ENCODE peak calls at places on chromosomes 3 and 15, in nine cellular contexts. V, Q, D, S, G, W, I, M and J are unnamed samples.
A peak's percentile ranks its signal among the peaks of the same experiment; 100 is the strongest.

GRCh38 chr3:151276038-151277027 is 2.0 kb downstream of the P2RY14 start:
- DNase-seq in V (no peak), Q (no peak), D (no peak), S (no peak), G (no peak), W (no peak), I (peak; percentile 52), M (no peak), J (no peak)

GRCh38 chr15:31280037-31280830 is 46.4 kb upstream of the KLF13 start:
- DNase-seq in V (peak; percentile 68), Q (no peak), D (no peak), S (no peak), G (no peak), W (peak; percentile 33), I (no peak), M (no peak), J (peak; percentile 65)

GRCh38 chr3:12265558-12265957 is 23.3 kb upstream of the PPARG start:
- DNase-seq in V (no peak), Q (no peak), D (peak; percentile 15), S (no peak), G (no peak), W (no peak), I (no peak), M (no peak), J (no peak)

GRCh38 chr15:37056168-37056893 is 44.0 kb downstream of the MEIS2 start:
- DNase-seq in V (no peak), Q (peak; percentile 62), D (peak; percentile 69), S (peak; percentile 60), G (no peak), W (peak; percentile 85), I (no peak), M (no peak), J (no peak)

GRCh38 chr15:28191832-28192231 is 92.7 kb upstream of the OCA2 start:
- DNase-seq in V (no peak), Q (peak; percentile 73), D (peak; percentile 85), S (peak; percentile 82), G (no peak), W (peak; percentile 17), I (no peak), M (no peak), J (peak; percentile 89)

GRCh38 chr15:62502451-62502850 is 337.4 kb upstream of the C2CD4B start:
- DNase-seq in V (no peak), Q (no peak), D (no peak), S (no peak), G (no peak), W (no peak), I (no peak), M (no peak), J (no peak)

GRCh38 chr15:82081904-82082810 is 36.3 kb upstream of the MEX3B start:
- DNase-seq in V (no peak), Q (peak; percentile 71), D (peak; percentile 86), S (peak; percentile 97), G (no peak), W (peak; percentile 81), I (peak; percentile 38), M (no peak), J (peak; percentile 26)

GRCh38 chr15:32729700-32730099 is 11.9 kb downstream of the GREM1 start:
- DNase-seq in V (no peak), Q (no peak), D (no peak), S (no peak), G (no peak), W (no peak), I (no peak), M (no peak), J (no peak)

GRCh38 chr3:158103131-158103955 is 2.9 kb downstream of the SHOX2 start:
- DNase-seq in V (peak; percentile 13), Q (no peak), D (no peak), S (no peak), G (no peak), W (no peak), I (no peak), M (no peak), J (peak; percentile 6)

GRCh38 chr15:89514596-89515406 is 18.4 kb upstream of the RHCG start:
- DNase-seq in V (no peak), Q (no peak), D (no peak), S (no peak), G (peak; percentile 92), W (no peak), I (no peak), M (peak; percentile 93), J (no peak)

GRCh38 chr3:111585214-111585613 is 9.9 kb downstream of the ZBED2 start:
- DNase-seq in V (peak; percentile 21), Q (peak; percentile 25), D (no peak), S (peak; percentile 71), G (peak; percentile 87), W (peak; percentile 76), I (no peak), M (peak; percentile 73), J (no peak)

GRCh38 chr3:21643752-21644151 is 107.3 kb downstream of the ZNF385D start:
- DNase-seq in V (no peak), Q (no peak), D (no peak), S (no peak), G (no peak), W (no peak), I (no peak), M (no peak), J (no peak)

GRCh38 chr15:84883433-84883832 is 1.0 kb upstream of the SLC28A1 start:
- DNase-seq in V (peak; percentile 64), Q (peak; percentile 38), D (peak; percentile 25), S (peak; percentile 43), G (no peak), W (peak; percentile 13), I (no peak), M (no peak), J (no peak)

GRCh38 chr15:73941871-73942635 is 15.8 kb downstream of the LOXL1 start:
- DNase-seq in V (no peak), Q (no peak), D (peak; percentile 23), S (no peak), G (no peak), W (no peak), I (no peak), M (no peak), J (peak; percentile 2)

GRCh38 chr15:62758126-62758951 is 284.2 kb upstream of the TPM1 start:
- DNase-seq in V (peak; percentile 56), Q (peak; percentile 90), D (peak; percentile 93), S (peak; percentile 97), G (peak; percentile 82), W (peak; percentile 86), I (no peak), M (peak; percentile 94), J (no peak)

GRCh38 chr3:46695177-46695961 is 1.9 kb upstream of the ALS2CL start:
- DNase-seq in V (no peak), Q (peak; percentile 82), D (peak; percentile 65), S (no peak), G (no peak), W (no peak), I (peak; percentile 38), M (no peak), J (no peak)

GRCh38 chr3:193023218-193023617 is 105.6 kb upstream of the MB21D2 start:
- DNase-seq in V (no peak), Q (no peak), D (no peak), S (no peak), G (no peak), W (no peak), I (no peak), M (no peak), J (no peak)

GRCh38 chr3:192130534-192131132 is 596.7 kb downstream of the FGF12 start:
- DNase-seq in V (peak; percentile 42), Q (peak; percentile 36), D (peak; percentile 54), S (peak; percentile 33), G (peak; percentile 36), W (peak; percentile 24), I (peak; percentile 73), M (peak; percentile 12), J (peak; percentile 25)

GRCh38 chr3:35663471-35663870 is 24.1 kb downstream of the ARPP21 start:
- DNase-seq in V (no peak), Q (no peak), D (no peak), S (no peak), G (no peak), W (no peak), I (no peak), M (no peak), J (no peak)

GRCh38 chr3:35664460-35664919 is 25.2 kb downstream of the ARPP21 start:
- DNase-seq in V (no peak), Q (peak; percentile 87), D (peak; percentile 81), S (peak; percentile 79), G (no peak), W (peak; percentile 92), I (peak; percentile 32), M (no peak), J (peak; percentile 78)

GRCh38 chr3:35654471-35654870 is 15.1 kb downstream of the ARPP21 start:
- DNase-seq in V (no peak), Q (no peak), D (no peak), S (no peak), G (no peak), W (no peak), I (no peak), M (no peak), J (no peak)

GRCh38 chr3:35665390-35666055 is 26.2 kb downstream of the ARPP21 start:
- DNase-seq in V (no peak), Q (peak; percentile 17), D (no peak), S (peak; percentile 46), G (no peak), W (no peak), I (no peak), M (no peak), J (no peak)

DNA sequence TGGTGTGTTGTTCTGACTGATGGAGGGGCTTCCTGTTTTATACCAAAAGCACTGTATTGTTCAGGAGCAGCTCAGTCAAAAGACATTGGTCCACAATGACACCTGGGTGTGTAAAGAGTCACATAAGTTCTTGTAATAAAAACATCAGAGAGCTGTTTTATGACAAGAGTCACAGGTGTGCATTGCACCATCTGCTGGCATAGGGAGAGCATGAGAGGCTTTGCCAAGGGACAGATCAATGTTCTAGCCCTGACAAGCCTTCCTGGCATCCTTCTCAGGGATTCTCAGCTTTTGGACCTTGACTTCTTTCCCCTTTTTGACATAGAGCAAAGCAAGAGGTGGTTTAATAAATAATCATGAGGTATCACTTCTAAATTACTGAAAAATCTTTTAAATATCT is 20.5 kb downstream of the ARPP21 start:
- DNase-seq in V (peak; percentile 2), Q (no peak), D (no peak), S (no peak), G (no peak), W (no peak), I (peak; percentile 10), M (no peak), J (no peak)
- TF ChIP-seq CTCF in V (peak; percentile 24), Q (no peak), D (no peak), S (no peak), G (peak; percentile 15), W (peak; percentile 49), I (peak; percentile 20), M (peak; percentile 40), J (peak; percentile 18)

GRCh38 chr3:52682016-52682415 is 3.7 kb downstream of the PBRM1 start:
- DNase-seq in V (peak; percentile 90), Q (peak; percentile 84), D (peak; percentile 84), S (peak; percentile 75), G (no peak), W (peak; percentile 54), I (peak; percentile 63), M (peak; percentile 51), J (no peak)
- TF ChIP-seq CTCF in V (peak; percentile 79), Q (no peak), D (peak; percentile 25), S (peak; percentile 10), G (no peak), W (peak; percentile 44), I (no peak), M (peak; percentile 53), J (peak; percentile 33)

GRCh38 chr15:83210619-83211018 is 3.0 kb upstream of the HDGFL3 start:
- DNase-seq in V (no peak), Q (peak; percentile 31), D (peak; percentile 17), S (peak; percentile 68), G (peak; percentile 71), W (no peak), I (peak; percentile 34), M (peak; percentile 54), J (peak; percentile 80)
- TF ChIP-seq CTCF in V (no peak), Q (no peak), D (no peak), S (no peak), G (no peak), W (no peak), I (no peak), M (no peak), J (no peak)

GRCh38 chr15:96207377-96208006 is 123.0 kb upstream of the NR2F2 start:
- DNase-seq in V (no peak), Q (no peak), D (no peak), S (peak; percentile 2), G (no peak), W (peak; percentile 10), I (no peak), M (no peak), J (no peak)
- TF ChIP-seq CTCF in V (no peak), Q (no peak), D (no peak), S (no peak), G (no peak), W (no peak), I (no peak), M (no peak), J (no peak)